ENCODE peak calls at places on chromosomes 7 and 10, in nine cellular contexts. C is tibial artery, P is stomach, G is HTR-8/SVneo, L is SK-N-SH, K is ovary, X is NCI-H1092, Q is pons, W is HEK293T. V is an unnamed sample.

GRCh38 chr10:61973923-61974322 is 72.4 kb downstream of the ARID5B start:
- DNase-seq in K (no peak), X (no peak), G (no peak), W (no peak), C (no peak), L (no peak), Q (peak), P (no peak), V (no peak)

GRCh38 chr7:141053626-141054025 is 20.2 kb upstream of the TMEM178B start:
- DNase-seq in Q (no peak), C (no peak), G (no peak), X (no peak), P (no peak), K (no peak), W (no peak), L (no peak), V (no peak)

GRCh38 chr10:112053895-112054294 is 129.7 kb downstream of the GPAM start:
- DNase-seq in C (no peak), K (no peak), G (no peak), L (no peak), Q (no peak), X (no peak), W (no peak), P (no peak), V (no peak)

GRCh38 chr7:30911561-30911969 is at the start of gene AQP1:
- DNase-seq in C (peak), K (peak), W (no peak), Q (peak), X (no peak), L (peak), P (no peak), G (no peak), V (no peak)

GRCh38 chr10:128525936-128526335 is 399.7 kb upstream of the MKI67 start:
- DNase-seq in G (no peak), C (no peak), P (no peak), L (no peak), W (no peak), K (no peak), Q (no peak), X (no peak), V (no peak)

GRCh38 chr10:74164641-74165529 is 13.9 kb downstream of the ADK start:
- DNase-seq in Q (no peak), G (no peak), L (no peak), P (no peak), C (no peak), X (no peak), K (no peak), W (no peak), V (no peak)

GRCh38 chr10:113961261-113961938 is 82.3 kb upstream of the ADRB1 start:
- DNase-seq in G (no peak), Q (no peak), C (no peak), L (no peak), P (no peak), W (no peak), K (no peak), X (no peak), V (no peak)

GRCh38 chr7:112492165-112492564 is 11.4 kb downstream of the LSMEM1 start:
- DNase-seq in X (no peak), L (no peak), C (no peak), Q (no peak), W (no peak), G (no peak), P (no peak), K (no peak), V (no peak)

GRCh38 chr7:4169505-4169904 is 512.6 kb upstream of the FOXK1 start:
- DNase-seq in P (no peak), K (no peak), G (no peak), X (no peak), L (no peak), W (no peak), Q (peak), C (no peak), V (peak)

GRCh38 chr7:90216771-90217170 is 5.2 kb downstream of the STEAP2 start:
- DNase-seq in X (no peak), L (no peak), C (no peak), P (peak), G (no peak), W (no peak), K (peak), Q (no peak), V (no peak)